ENCODE peak calls at places on chromosomes 13 and 19, in nine cellular contexts. One of them, this sample, is unnamed. For H3K9me3, the result is how much of the 10 kb centered on the place peaks cover.

GRCh38 chr19:43315851-43316250 is 37.6 kb upstream of the CD177 start:
- DNase-seq in cardiac muscle cell: no peak
- DNase-seq in OCI-LY7: no peak
- DNase-seq in gastrocnemius medialis: no peak
- DNase-seq in left ventricle myocardium inferior: no peak
- DNase-seq in mammary epithelial cell: no peak
- DNase-seq in lower lobe of right lung: no peak
- DNase-seq in kidney: no peak
- DNase-seq in heart right ventricle: no peak
- DNase-seq in this sample: no peak

GRCh38 chr19:17725422-17726078 is 6.3 kb downstream of the MAP1S start:
- DNase-seq in mammary epithelial cell: no peak
- DNase-seq in gastrocnemius medialis: no peak
- DNase-seq in left ventricle myocardium inferior: no peak
- DNase-seq in OCI-LY7: no peak
- DNase-seq in cardiac muscle cell: no peak
- DNase-seq in lower lobe of right lung: no peak
- DNase-seq in heart right ventricle: no peak
- DNase-seq in kidney: no peak
- DNase-seq in this sample: no peak

GRCh38 chr13:106496072-106496997 is 39.1 kb downstream of the EFNB2 start:
- DNase-seq in cardiac muscle cell: peak
- DNase-seq in mammary epithelial cell: no peak
- DNase-seq in heart right ventricle: no peak
- DNase-seq in left ventricle myocardium inferior: no peak
- DNase-seq in gastrocnemius medialis: no peak
- DNase-seq in kidney: no peak
- DNase-seq in lower lobe of right lung: no peak
- DNase-seq in OCI-LY7: no peak
- DNase-seq in this sample: no peak

GRCh38 chr19:7083076-7083956 is 13.8 kb downstream of the ZNF557 start:
- DNase-seq in heart right ventricle: no peak
- DNase-seq in gastrocnemius medialis: no peak
- DNase-seq in kidney: no peak
- DNase-seq in mammary epithelial cell: peak
- DNase-seq in left ventricle myocardium inferior: no peak
- DNase-seq in lower lobe of right lung: no peak
- DNase-seq in OCI-LY7: peak
- DNase-seq in cardiac muscle cell: peak
- DNase-seq in this sample: no peak

GRCh38 chr19:17872251-17873001 is 681 bp downstream of the SLC5A5 start:
- DNase-seq in heart right ventricle: no peak
- DNase-seq in kidney: peak
- DNase-seq in lower lobe of right lung: no peak
- DNase-seq in gastrocnemius medialis: no peak
- DNase-seq in OCI-LY7: no peak
- DNase-seq in cardiac muscle cell: no peak
- DNase-seq in left ventricle myocardium inferior: no peak
- DNase-seq in mammary epithelial cell: no peak
- DNase-seq in this sample: no peak

GRCh38 chr19:8458380-8458779 is 13.6 kb downstream of the HNRNPM start:
- DNase-seq in left ventricle myocardium inferior: no peak
- DNase-seq in cardiac muscle cell: no peak
- DNase-seq in heart right ventricle: no peak
- DNase-seq in OCI-LY7: no peak
- DNase-seq in mammary epithelial cell: no peak
- DNase-seq in kidney: no peak
- DNase-seq in lower lobe of right lung: no peak
- DNase-seq in gastrocnemius medialis: no peak
- DNase-seq in this sample: no peak

GRCh38 chr13:94858856-94859811 is 146.8 kb upstream of the SOX21 start:
- DNase-seq in kidney: no peak
- DNase-seq in lower lobe of right lung: peak
- DNase-seq in OCI-LY7: no peak
- DNase-seq in cardiac muscle cell: peak
- DNase-seq in mammary epithelial cell: no peak
- DNase-seq in left ventricle myocardium inferior: peak
- DNase-seq in heart right ventricle: peak
- DNase-seq in gastrocnemius medialis: peak
- DNase-seq in this sample: peak

GRCh38 chr19:54188224-54188871 is 1.0 kb downstream of the MBOAT7 start:
- DNase-seq in heart right ventricle: no peak
- DNase-seq in gastrocnemius medialis: no peak
- DNase-seq in lower lobe of right lung: peak
- DNase-seq in mammary epithelial cell: peak
- DNase-seq in cardiac muscle cell: peak
- DNase-seq in kidney: peak
- DNase-seq in left ventricle myocardium inferior: no peak
- DNase-seq in OCI-LY7: no peak
- DNase-seq in this sample: no peak

GRCh38 chr13:31538067-31539042 is 201.0 kb upstream of the RXFP2 start:
- DNase-seq in kidney: no peak
- DNase-seq in mammary epithelial cell: peak
- DNase-seq in lower lobe of right lung: no peak
- DNase-seq in left ventricle myocardium inferior: no peak
- DNase-seq in heart right ventricle: no peak
- DNase-seq in OCI-LY7: no peak
- DNase-seq in cardiac muscle cell: peak
- DNase-seq in gastrocnemius medialis: no peak
- DNase-seq in this sample: no peak

GRCh38 chr13:45257638-45258338 is 56.9 kb upstream of the KCTD4 start:
- DNase-seq in cardiac muscle cell: no peak
- DNase-seq in left ventricle myocardium inferior: no peak
- DNase-seq in kidney: no peak
- DNase-seq in heart right ventricle: no peak
- DNase-seq in mammary epithelial cell: no peak
- DNase-seq in gastrocnemius medialis: no peak
- DNase-seq in OCI-LY7: no peak
- DNase-seq in lower lobe of right lung: no peak
- DNase-seq in this sample: no peak

GRCh38 chr13:41416276-41416675 is 41.1 kb upstream of the RGCC start:
- DNase-seq in cardiac muscle cell: no peak
- DNase-seq in heart right ventricle: no peak
- DNase-seq in OCI-LY7: no peak
- DNase-seq in mammary epithelial cell: peak
- DNase-seq in gastrocnemius medialis: no peak
- DNase-seq in kidney: no peak
- DNase-seq in left ventricle myocardium inferior: no peak
- DNase-seq in lower lobe of right lung: no peak
- DNase-seq in this sample: no peak

GRCh38 chr19:750640-751423 is at the start of gene MISP:
- DNase-seq in mammary epithelial cell: peak
- DNase-seq in OCI-LY7: no peak
- DNase-seq in gastrocnemius medialis: no peak
- DNase-seq in heart right ventricle: no peak
- DNase-seq in lower lobe of right lung: peak
- DNase-seq in cardiac muscle cell: no peak
- DNase-seq in kidney: peak
- DNase-seq in left ventricle myocardium inferior: no peak
- DNase-seq in this sample: no peak

GRCh38 chr13:101623469-101624209 is 171.2 kb downstream of the ITGBL1 start:
- DNase-seq in lower lobe of right lung: no peak
- DNase-seq in cardiac muscle cell: no peak
- DNase-seq in mammary epithelial cell: no peak
- DNase-seq in OCI-LY7: no peak
- DNase-seq in kidney: no peak
- DNase-seq in left ventricle myocardium inferior: no peak
- DNase-seq in gastrocnemius medialis: no peak
- DNase-seq in heart right ventricle: no peak
- DNase-seq in this sample: no peak

GRCh38 chr13:107360010-107360409 is 792.1 kb upstream of the ARGLU1 start:
- DNase-seq in OCI-LY7: no peak
- DNase-seq in kidney: no peak
- DNase-seq in left ventricle myocardium inferior: no peak
- DNase-seq in gastrocnemius medialis: no peak
- DNase-seq in heart right ventricle: no peak
- DNase-seq in lower lobe of right lung: no peak
- DNase-seq in cardiac muscle cell: no peak
- DNase-seq in mammary epithelial cell: no peak
- DNase-seq in this sample: no peak

GRCh38 chr19:30338066-30338465 is 34.1 kb upstream of the ZNF536 start:
- DNase-seq in left ventricle myocardium inferior: no peak
- DNase-seq in heart right ventricle: no peak
- DNase-seq in OCI-LY7: no peak
- DNase-seq in mammary epithelial cell: no peak
- DNase-seq in cardiac muscle cell: no peak
- DNase-seq in lower lobe of right lung: no peak
- DNase-seq in kidney: no peak
- DNase-seq in gastrocnemius medialis: no peak
- DNase-seq in this sample: no peak

GRCh38 chr19:14112051-14112808 is 5.3 kb downstream of the PRKACA start:
- DNase-seq in heart right ventricle: peak
- DNase-seq in mammary epithelial cell: no peak
- DNase-seq in OCI-LY7: no peak
- DNase-seq in kidney: no peak
- DNase-seq in gastrocnemius medialis: no peak
- DNase-seq in left ventricle myocardium inferior: peak
- DNase-seq in cardiac muscle cell: peak
- DNase-seq in lower lobe of right lung: no peak
- DNase-seq in this sample: no peak

GRCh38 chr19:4508698-4509097 is 9.6 kb downstream of the PLIN4 start:
- DNase-seq in left ventricle myocardium inferior: no peak
- DNase-seq in heart right ventricle: no peak
- DNase-seq in cardiac muscle cell: no peak
- DNase-seq in kidney: no peak
- DNase-seq in lower lobe of right lung: no peak
- DNase-seq in mammary epithelial cell: no peak
- DNase-seq in OCI-LY7: no peak
- DNase-seq in gastrocnemius medialis: no peak
- DNase-seq in this sample: peak

GRCh38 chr19:52464798-52465470 is 11.6 kb downstream of the ZNF578 start:
- DNase-seq in left ventricle myocardium inferior: no peak
- DNase-seq in gastrocnemius medialis: no peak
- DNase-seq in mammary epithelial cell: no peak
- DNase-seq in kidney: no peak
- DNase-seq in cardiac muscle cell: no peak
- DNase-seq in lower lobe of right lung: no peak
- DNase-seq in OCI-LY7: no peak
- DNase-seq in heart right ventricle: no peak
- DNase-seq in this sample: no peak
- TF ChIP-seq CTCF in left ventricle myocardium inferior: no peak
- TF ChIP-seq CTCF in gastrocnemius medialis: no peak
- TF ChIP-seq CTCF in mammary epithelial cell: no peak
- TF ChIP-seq CTCF in kidney: no peak
- TF ChIP-seq CTCF in cardiac muscle cell: no peak
- TF ChIP-seq CTCF in lower lobe of right lung: no peak
- TF ChIP-seq CTCF in OCI-LY7: peak
- TF ChIP-seq CTCF in heart right ventricle: no peak
- TF ChIP-seq CTCF in this sample: no peak

GRCh38 chr19:56504581-56504980 is 3.1 kb upstream of the ZNF471 start:
- DNase-seq in heart right ventricle: no peak
- DNase-seq in left ventricle myocardium inferior: no peak
- DNase-seq in kidney: no peak
- DNase-seq in mammary epithelial cell: no peak
- DNase-seq in gastrocnemius medialis: no peak
- DNase-seq in OCI-LY7: no peak
- DNase-seq in cardiac muscle cell: peak
- DNase-seq in lower lobe of right lung: no peak
- DNase-seq in this sample: no peak
- H3K9me3 ChIP-seq in heart right ventricle: under half
- H3K9me3 ChIP-seq in left ventricle myocardium inferior: under half
- H3K9me3 ChIP-seq in kidney: under half
- H3K9me3 ChIP-seq in mammary epithelial cell: under half
- H3K9me3 ChIP-seq in gastrocnemius medialis: under half
- H3K9me3 ChIP-seq in OCI-LY7: under half
- H3K9me3 ChIP-seq in cardiac muscle cell: under half
- H3K9me3 ChIP-seq in lower lobe of right lung: under half
- H3K9me3 ChIP-seq in this sample: under half

GRCh38 chr19:49499030-49499670 is 2.9 kb downstream of the RPS11 start:
- DNase-seq in kidney: no peak
- DNase-seq in heart right ventricle: no peak
- DNase-seq in mammary epithelial cell: no peak
- DNase-seq in gastrocnemius medialis: no peak
- DNase-seq in OCI-LY7: no peak
- DNase-seq in left ventricle myocardium inferior: no peak
- DNase-seq in lower lobe of right lung: no peak
- DNase-seq in cardiac muscle cell: no peak
- DNase-seq in this sample: no peak

GRCh38 chr19:49498475-49498874 is 2.2 kb downstream of the RPS11 start:
- DNase-seq in OCI-LY7: no peak
- DNase-seq in gastrocnemius medialis: no peak
- DNase-seq in left ventricle myocardium inferior: no peak
- DNase-seq in heart right ventricle: no peak
- DNase-seq in mammary epithelial cell: no peak
- DNase-seq in kidney: no peak
- DNase-seq in cardiac muscle cell: no peak
- DNase-seq in lower lobe of right lung: no peak
- DNase-seq in this sample: no peak

GRCh38 chr19:49497047-49497789 is 984 bp downstream of the RPS11 start:
- DNase-seq in mammary epithelial cell: peak
- DNase-seq in kidney: no peak
- DNase-seq in cardiac muscle cell: peak
- DNase-seq in OCI-LY7: peak
- DNase-seq in lower lobe of right lung: peak
- DNase-seq in gastrocnemius medialis: peak
- DNase-seq in heart right ventricle: peak
- DNase-seq in left ventricle myocardium inferior: peak
- DNase-seq in this sample: peak

GRCh38 chr19:49496574-49497008 is 357 bp downstream of the RPS11 start:
- DNase-seq in gastrocnemius medialis: no peak
- DNase-seq in mammary epithelial cell: no peak
- DNase-seq in heart right ventricle: no peak
- DNase-seq in OCI-LY7: no peak
- DNase-seq in kidney: no peak
- DNase-seq in cardiac muscle cell: no peak
- DNase-seq in lower lobe of right lung: no peak
- DNase-seq in left ventricle myocardium inferior: no peak
- DNase-seq in this sample: no peak

GRCh38 chr19:49497790-49498106 is 1.5 kb downstream of the RPS11 start:
- DNase-seq in heart right ventricle: no peak
- DNase-seq in OCI-LY7: no peak
- DNase-seq in mammary epithelial cell: no peak
- DNase-seq in left ventricle myocardium inferior: no peak
- DNase-seq in kidney: no peak
- DNase-seq in gastrocnemius medialis: no peak
- DNase-seq in cardiac muscle cell: no peak
- DNase-seq in lower lobe of right lung: no peak
- DNase-seq in this sample: no peak
- H3K27ac ChIP-seq in heart right ventricle: no peak
- H3K27ac ChIP-seq in OCI-LY7: peak
- H3K27ac ChIP-seq in mammary epithelial cell: peak
- H3K27ac ChIP-seq in left ventricle myocardium inferior: peak
- H3K27ac ChIP-seq in kidney: no peak
- H3K27ac ChIP-seq in gastrocnemius medialis: peak
- H3K27ac ChIP-seq in cardiac muscle cell: peak
- H3K27ac ChIP-seq in lower lobe of right lung: peak
- H3K27ac ChIP-seq in this sample: peak

DNA sequence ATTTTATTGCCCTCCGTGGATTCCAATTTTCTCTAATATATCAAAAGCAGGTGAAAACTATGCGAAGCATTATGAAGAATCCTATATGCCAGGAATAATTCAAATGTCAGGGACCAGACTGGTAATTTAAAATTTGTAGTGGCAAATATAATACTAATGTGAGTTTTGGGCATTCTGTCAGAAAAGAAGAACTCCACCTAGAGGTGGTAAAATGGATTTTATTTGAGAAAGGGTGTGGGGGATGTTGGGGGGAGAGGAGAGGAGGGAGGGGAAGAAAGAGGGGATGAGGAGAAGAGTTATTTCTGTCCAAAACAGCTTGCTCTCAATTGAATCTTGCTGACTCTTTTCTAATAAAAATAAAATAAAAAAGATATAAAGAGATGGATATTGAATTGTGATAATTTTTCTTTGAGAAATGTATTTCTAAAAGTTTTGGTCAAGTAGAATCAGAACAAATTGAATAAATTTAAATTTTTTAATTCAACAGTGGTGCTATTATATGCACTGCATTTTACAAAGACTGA is 929.3 kb upstream of the SLITRK5 start:
- DNase-seq in kidney: no peak
- DNase-seq in lower lobe of right lung: no peak
- DNase-seq in left ventricle myocardium inferior: no peak
- DNase-seq in heart right ventricle: no peak
- DNase-seq in OCI-LY7: no peak
- DNase-seq in gastrocnemius medialis: no peak
- DNase-seq in mammary epithelial cell: no peak
- DNase-seq in cardiac muscle cell: no peak
- DNase-seq in this sample: no peak
- TF ChIP-seq CTCF in kidney: no peak
- TF ChIP-seq CTCF in lower lobe of right lung: no peak
- TF ChIP-seq CTCF in left ventricle myocardium inferior: no peak
- TF ChIP-seq CTCF in heart right ventricle: no peak
- TF ChIP-seq CTCF in OCI-LY7: peak
- TF ChIP-seq CTCF in gastrocnemius medialis: no peak
- TF ChIP-seq CTCF in mammary epithelial cell: no peak
- TF ChIP-seq CTCF in cardiac muscle cell: no peak
- TF ChIP-seq CTCF in this sample: no peak

This sample was measured in psoas muscle.